ENCODE peak calls at places on chromosomes 16 and 17, in ten cellular contexts. O is stomach; X is kidney; F is SJSA1; J is CD8-positive, alpha-beta T cell; V is breast epithelium; Y is Peyer's patch; L is A549; I is effector memory CD4-positive, alpha-beta T cell; P is colonic mucosa. A is an unnamed sample. For H3K4me1, the result is how much of the 10 kb centered on the place peaks cover.

GRCh38 chr17:40448639-40449261 is 5.5 kb downstream of the IGFBP4 start:
- DNase-seq in O (peak), X (no peak), F (no peak), J (no peak), V (peak), Y (peak), L (peak), I (no peak), P (peak), A (peak)

GRCh38 chr16:22191966-22192260 is 14.2 kb upstream of the EEF2K start:
- DNase-seq in O (no peak), X (no peak), F (no peak), J (no peak), V (no peak), Y (peak), L (no peak), I (no peak), P (no peak), A (no peak)

GRCh38 chr16:31382485-31383161 is 10.5 kb upstream of the ITGAD start:
- DNase-seq in O (peak), X (no peak), F (peak), J (peak), V (peak), Y (peak), L (peak), I (no peak), P (peak), A (peak)

GRCh38 chr16:67547423-67548264 is 14.7 kb upstream of the CTCF start:
- DNase-seq in O (no peak), X (peak), F (no peak), J (peak), V (no peak), Y (peak), L (no peak), I (peak), P (peak), A (no peak)

GRCh38 chr17:4154201-4154600 is 11.2 kb downstream of the CYB5D2 start:
- DNase-seq in O (no peak), X (no peak), F (no peak), J (no peak), V (no peak), Y (no peak), L (no peak), I (no peak), P (no peak), A (no peak)

GRCh38 chr17:43714338-43715149 is 44.0 kb downstream of the SOST start:
- DNase-seq in O (no peak), X (no peak), F (peak), J (no peak), V (peak), Y (no peak), L (no peak), I (no peak), P (no peak), A (no peak)

GRCh38 chr17:16415031-16415924 is at the start of gene TRPV2:
- DNase-seq in O (peak), X (no peak), F (no peak), J (peak), V (no peak), Y (peak), L (peak), I (peak), P (peak), A (no peak)

GRCh38 chr17:10091051-10091450 is 107.4 kb downstream of the GAS7 start:
- DNase-seq in O (no peak), X (no peak), F (peak), J (no peak), V (no peak), Y (no peak), L (no peak), I (no peak), P (no peak), A (no peak)

GRCh38 chr17:77924757-77925336 is 33.7 kb upstream of the TNRC6C start:
- DNase-seq in O (peak), X (no peak), F (no peak), J (no peak), V (peak), Y (no peak), L (no peak), I (no peak), P (no peak), A (no peak)

GRCh38 chr16:50457423-50457822 is 88.6 kb upstream of the BRD7 start:
- DNase-seq in O (no peak), X (no peak), F (no peak), J (no peak), V (no peak), Y (no peak), L (no peak), I (no peak), P (no peak), A (no peak)

GRCh38 chr17:41710472-41711090 is 1.6 kb upstream of the GAST start:
- DNase-seq in O (no peak), X (peak), F (no peak), J (no peak), V (no peak), Y (no peak), L (peak), I (no peak), P (no peak), A (no peak)

GRCh38 chr17:43327421-43327820 is 71.4 kb upstream of the ARL4D start:
- DNase-seq in O (no peak), X (no peak), F (no peak), J (no peak), V (no peak), Y (no peak), L (no peak), I (no peak), P (no peak), A (no peak)

GRCh38 chr17:58326609-58327341 is 1.8 kb downstream of the TSPOAP1 start:
- DNase-seq in O (no peak), X (peak), F (no peak), J (no peak), V (no peak), Y (no peak), L (no peak), I (no peak), P (no peak), A (no peak)

GRCh38 chr17:64236827-64237403 is 26.1 kb downstream of the TEX2 start:
- DNase-seq in O (no peak), X (no peak), F (no peak), J (no peak), V (no peak), Y (no peak), L (peak), I (no peak), P (no peak), A (no peak)

GRCh38 chr17:50918933-50919296 is 52.8 kb upstream of the TOB1 start:
- DNase-seq in O (peak), X (peak), F (no peak), J (no peak), V (peak), Y (peak), L (no peak), I (no peak), P (peak), A (no peak)

GRCh38 chr17:79112471-79112870 is 37.8 kb downstream of the ENGASE start:
- DNase-seq in O (no peak), X (no peak), F (no peak), J (no peak), V (no peak), Y (no peak), L (no peak), I (no peak), P (no peak), A (no peak)

GRCh38 chr17:81253358-81254131 is 14.4 kb downstream of the NDUFAF8 start:
- DNase-seq in O (peak), X (peak), F (peak), J (peak), V (no peak), Y (peak), L (peak), I (peak), P (peak), A (peak)

GRCh38 chr17:62628845-62629555 is 1.5 kb downstream of the MRC2 start:
- DNase-seq in O (no peak), X (peak), F (peak), J (no peak), V (peak), Y (no peak), L (no peak), I (no peak), P (no peak), A (no peak)

GRCh38 chr17:62627904-62628603 is 584 bp downstream of the MRC2 start:
- DNase-seq in O (no peak), X (peak), F (peak), J (no peak), V (peak), Y (no peak), L (peak), I (no peak), P (peak), A (peak)

GRCh38 chr17:62625870-62626200 is 1.6 kb upstream of the MRC2 start:
- DNase-seq in O (no peak), X (no peak), F (no peak), J (no peak), V (no peak), Y (no peak), L (no peak), I (no peak), P (peak), A (no peak)

GRCh38 chr17:62626719-62627218 is 701 bp upstream of the MRC2 start:
- DNase-seq in O (no peak), X (no peak), F (peak), J (no peak), V (no peak), Y (no peak), L (peak), I (no peak), P (peak), A (peak)

GRCh38 chr17:62627219-62627903 is at the start of gene MRC2:
- DNase-seq in O (no peak), X (peak), F (peak), J (no peak), V (peak), Y (peak), L (peak), I (no peak), P (peak), A (peak)
- H3K4me1 ChIP-seq in O (under half), X (under half), F (under half), J (under half), V (under half), Y (under half), L (under half), I (under half), P (under half), A (under half)

GRCh38 chr17:69810326-69811035 is 264.5 kb upstream of the KCNJ16 start:
- DNase-seq in O (no peak), X (no peak), F (no peak), J (no peak), V (no peak), Y (no peak), L (peak), I (no peak), P (no peak), A (no peak)
- H3K4me1 ChIP-seq in O (under half), X (under half), F (under half), J (under half), V (under half), Y (under half), L (under half), I (under half), P (under half), A (under half)

DNA sequence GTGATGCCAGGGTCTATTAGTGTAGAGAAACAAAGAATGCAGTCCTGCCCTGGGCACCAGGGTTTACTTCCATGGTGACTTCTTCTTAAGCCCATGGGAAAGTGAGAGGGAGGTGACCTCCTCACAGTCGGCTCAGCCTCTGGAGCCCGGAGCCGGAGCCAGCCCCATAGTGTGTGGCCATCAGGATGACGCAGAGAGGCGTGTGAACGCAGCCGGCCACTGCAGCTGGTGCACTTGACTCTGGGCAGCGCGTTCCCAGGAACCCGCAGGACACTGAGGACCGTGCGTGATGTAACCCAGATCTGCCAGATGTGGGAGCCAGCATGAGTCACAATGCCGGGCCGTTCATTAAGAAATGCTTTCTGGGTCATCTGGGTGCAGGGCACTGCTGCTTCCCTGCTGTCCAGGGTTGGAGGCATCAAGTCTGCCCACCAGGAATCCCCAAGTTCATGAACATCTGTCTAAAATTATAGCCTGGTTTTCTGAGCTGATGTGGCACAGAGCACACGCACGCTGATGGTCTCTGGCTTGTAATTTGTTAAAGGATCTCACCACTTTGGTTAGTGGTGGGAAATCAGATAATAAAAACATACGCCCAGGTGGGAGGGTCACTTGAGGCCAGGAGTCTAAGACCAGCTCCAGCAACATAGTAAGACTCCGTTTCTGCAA is 114.1 kb downstream of the PITPNC1 start:
- DNase-seq in O (peak), X (peak), F (peak), J (peak), V (peak), Y (peak), L (peak), I (no peak), P (peak), A (peak)
- H3K4me1 ChIP-seq in O (under half), X (under half), F (under half), J (under half), V (under half), Y (under half), L (under half), I (under half), P (under half), A (under half)

DNA sequence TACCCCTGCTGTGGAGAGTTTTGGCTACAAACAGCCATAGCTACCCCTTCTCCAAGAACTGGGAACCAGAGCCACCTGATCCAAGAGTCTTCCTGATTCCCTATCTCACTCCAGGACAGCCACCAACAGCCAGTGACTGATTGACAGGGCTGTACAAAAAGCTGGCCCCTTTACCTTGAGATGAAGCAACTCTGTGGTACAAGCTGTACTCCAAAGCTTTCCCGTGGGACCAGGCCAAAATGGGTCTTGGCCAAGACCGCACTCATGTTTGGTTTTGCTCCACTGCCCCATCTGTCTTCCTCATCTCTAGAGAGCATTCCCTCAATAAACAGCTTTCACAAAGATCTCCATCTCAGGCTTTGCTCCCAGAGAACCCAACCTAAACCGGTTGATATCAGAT is 43.6 kb downstream of the RNF157 start:
- DNase-seq in O (peak), X (no peak), F (no peak), J (no peak), V (peak), Y (peak), L (no peak), I (no peak), P (no peak), A (peak)
- H3K4me1 ChIP-seq in O (under half), X (under half), F (under half), J (half or more), V (under half), Y (under half), L (under half), I (half or more), P (under half), A (under half)

DNA sequence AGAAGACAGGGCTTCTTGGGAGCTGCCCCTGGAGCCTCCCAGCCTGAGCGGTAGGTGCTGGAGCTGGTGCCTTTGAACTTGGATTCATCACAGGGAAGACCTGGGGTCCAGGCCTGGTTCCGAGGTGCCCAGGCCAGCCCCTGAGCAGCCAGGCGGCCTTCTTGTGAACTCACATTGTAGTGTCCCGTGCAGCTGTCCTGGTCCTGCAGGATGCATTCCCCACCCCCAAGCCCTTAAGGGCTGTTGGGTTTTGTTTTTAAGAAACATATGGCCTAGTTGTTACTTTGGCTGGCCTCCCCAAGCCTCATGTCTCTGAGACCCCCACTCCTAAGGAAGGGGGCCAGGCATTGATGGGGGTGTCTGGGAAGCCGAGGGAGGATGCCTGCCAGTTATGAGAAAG is 70.9 kb downstream of the SREBF1 start:
- DNase-seq in O (no peak), X (no peak), F (no peak), J (no peak), V (no peak), Y (no peak), L (no peak), I (no peak), P (no peak), A (no peak)
- H3K4me1 ChIP-seq in O (half or more), X (under half), F (under half), J (under half), V (under half), Y (under half), L (under half), I (under half), P (under half), A (under half)

GRCh38 chr17:867896-868489 is 85.8 kb downstream of the MRM3 start:
- DNase-seq in O (no peak), X (no peak), F (no peak), J (no peak), V (no peak), Y (no peak), L (peak), I (no peak), P (no peak), A (no peak)
- H3K4me1 ChIP-seq in O (half or more), X (under half), F (under half), J (under half), V (under half), Y (under half), L (under half), I (under half), P (under half), A (under half)